ENCODE peak calls at places on chromosome 17, in eight cellular contexts. K is neural progenitor cell; C is skeletal muscle cell; G is fibroblast of lung; D is heart right ventricle; Q is choroid plexus epithelial cell; P is CD8-positive, alpha-beta T cell; X is small intestine. B is an unnamed sample.

GRCh38 chr17:9842057-9842758 is 16.5 kb downstream of the GLP2R start:
- DNase-seq in K (no peak), C (no peak), G (peak; percentile 90), D (peak; percentile 45), Q (peak; percentile 85), P (no peak), X (peak; percentile 7), B (no peak)

GRCh38 chr17:50170662-50171370 is 5.0 kb downstream of the SGCA start:
- DNase-seq in K (no peak), C (no peak), G (no peak), D (no peak), Q (no peak), P (no peak), X (no peak), B (no peak)

GRCh38 chr17:79033741-79034501 is 10.0 kb downstream of the C1QTNF1 start:
- DNase-seq in K (no peak), C (no peak), G (peak; percentile 56), D (peak; percentile 68), Q (peak; percentile 45), P (no peak), X (peak; percentile 37), B (no peak)

GRCh38 chr17:66717680-66718079 is 117.2 kb upstream of the CACNG5 start:
- DNase-seq in K (no peak), C (peak; percentile 30), G (no peak), D (no peak), Q (peak; percentile 39), P (no peak), X (no peak), B (no peak)

GRCh38 chr17:45316271-45317112 is at the start of gene MAP3K14:
- DNase-seq in K (peak; percentile 89), C (no peak), G (peak; percentile 74), D (peak; percentile 80), Q (peak; percentile 74), P (peak; percentile 59), X (peak; percentile 63), B (no peak)

GRCh38 chr17:43020789-43021738 is 1.1 kb downstream of the VAT1 start:
- DNase-seq in K (peak; percentile 64), C (no peak), G (peak; percentile 58), D (peak; percentile 66), Q (peak; percentile 70), P (no peak), X (peak; percentile 37), B (no peak)

GRCh38 chr17:49494937-49495841 is at the start of gene NGFR:
- DNase-seq in K (peak; percentile 90), C (no peak), G (no peak), D (peak; percentile 64), Q (no peak), P (peak; percentile 36), X (no peak), B (no peak)

GRCh38 chr17:28740406-28741357 is 3.1 kb upstream of the TRAF4 start:
- DNase-seq in K (no peak), C (no peak), G (no peak), D (no peak), Q (no peak), P (no peak), X (no peak), B (no peak)

GRCh38 chr17:21160401-21160800 is 33.6 kb downstream of the DHRS7B start:
- DNase-seq in K (no peak), C (no peak), G (no peak), D (no peak), Q (no peak), P (no peak), X (no peak), B (no peak)

GRCh38 chr17:7336240-7337175 is at the start of gene ACAP1:
- DNase-seq in K (no peak), C (no peak), G (no peak), D (no peak), Q (no peak), P (peak; percentile 85), X (peak; percentile 64), B (no peak)
- H3K4me3 ChIP-seq in K (no peak within 1 kb of the TSS), C (no peak within 1 kb of the TSS), G (no peak within 1 kb of the TSS), D (peak within 1 kb of the TSS; percentile 13), Q (no peak within 1 kb of the TSS), P (peak within 1 kb of the TSS; percentile 76), X (peak within 1 kb of the TSS; percentile 51), B (peak within 1 kb of the TSS; percentile 11)

DNA sequence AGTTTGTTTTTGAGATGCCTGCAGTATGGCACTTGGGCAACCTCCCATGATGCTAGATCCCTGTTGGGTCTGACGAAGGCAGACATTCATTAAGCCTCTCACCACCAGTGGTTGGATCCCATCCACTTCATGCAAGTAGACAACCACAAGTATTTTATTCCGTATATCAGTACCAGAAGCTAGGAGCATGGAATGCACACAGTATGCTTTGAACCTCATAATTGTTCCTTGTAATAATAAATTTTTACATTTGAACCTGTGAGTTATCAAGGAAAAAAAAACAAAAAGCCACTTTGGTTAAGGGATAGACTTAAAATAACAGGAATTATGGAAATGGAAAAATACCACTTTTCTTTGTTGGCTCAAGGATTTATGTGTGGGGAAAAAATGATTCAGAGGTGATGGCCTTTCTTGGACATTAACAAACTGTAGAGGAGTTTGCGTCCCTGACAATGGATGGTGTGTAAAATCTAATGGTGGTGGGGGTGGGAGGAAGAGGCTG is 107.1 kb upstream of the KCNJ16 start:
- DNase-seq in K (no peak), C (peak; percentile 81), G (peak; percentile 83), D (no peak), Q (peak; percentile 96), P (no peak), X (no peak), B (peak; percentile 46)
- H3K4me3 ChIP-seq in K (no peak overlapping the region), C (no peak overlapping the region), G (no peak overlapping the region), D (no peak overlapping the region), Q (no peak overlapping the region), P (no peak overlapping the region), X (no peak overlapping the region), B (no peak overlapping the region)

GRCh38 chr17:8062435-8062806 is 23.6 kb downstream of the ALOX15B start:
- DNase-seq in K (no peak), C (no peak), G (peak; percentile 42), D (no peak), Q (peak; percentile 56), P (no peak), X (no peak), B (no peak)

GRCh38 chr17:8063761-8064589 is 23.5 kb downstream of the ALOX12B start:
- DNase-seq in K (no peak), C (no peak), G (no peak), D (no peak), Q (no peak), P (no peak), X (no peak), B (no peak)

GRCh38 chr17:8060274-8060673 is 21.4 kb downstream of the ALOX15B start:
- DNase-seq in K (peak; percentile 90), C (no peak), G (peak; percentile 74), D (no peak), Q (peak; percentile 78), P (peak; percentile 50), X (peak; percentile 83), B (no peak)

GRCh38 chr17:8064590-8065019 is 22.9 kb downstream of the ALOX12B start:
- DNase-seq in K (no peak), C (no peak), G (no peak), D (no peak), Q (no peak), P (no peak), X (no peak), B (no peak)

GRCh38 chr17:8062807-8063483 is 24.1 kb downstream of the ALOX15B start:
- DNase-seq in K (no peak), C (no peak), G (no peak), D (no peak), Q (peak; percentile 13), P (no peak), X (no peak), B (no peak)
- H3K4me3 ChIP-seq in K (peak overlapping the region; percentile 12), C (peak overlapping the region; percentile 15), G (peak overlapping the region; percentile 8), D (no peak overlapping the region), Q (peak overlapping the region; percentile 39), P (no peak overlapping the region), X (no peak overlapping the region), B (no peak overlapping the region)

GRCh38 chr17:3043737-3044365 is 19.6 kb downstream of the OR1D5 start:
- DNase-seq in K (peak; percentile 39), C (no peak), G (no peak), D (no peak), Q (no peak), P (no peak), X (peak; percentile 22), B (no peak)

GRCh38 chr17:3048727-3049471 is 14.5 kb downstream of the OR1D5 start:
- DNase-seq in K (peak; percentile 98), C (peak; percentile 93), G (peak; percentile 98), D (peak; percentile 96), Q (peak; percentile 99), P (peak; percentile 82), X (peak; percentile 96), B (peak; percentile 89)

GRCh38 chr17:3046753-3047152 is 16.7 kb downstream of the OR1D5 start:
- DNase-seq in K (no peak), C (no peak), G (no peak), D (no peak), Q (no peak), P (no peak), X (no peak), B (no peak)

GRCh38 chr17:3049705-3050295 is 13.6 kb downstream of the OR1D5 start:
- DNase-seq in K (no peak), C (no peak), G (no peak), D (no peak), Q (peak; percentile 9), P (no peak), X (no peak), B (no peak)
- H3K4me3 ChIP-seq in K (peak overlapping the region; percentile 71), C (peak overlapping the region; percentile 76), G (peak overlapping the region; percentile 83), D (peak overlapping the region; percentile 83), Q (no peak overlapping the region), P (no peak overlapping the region), X (no peak overlapping the region), B (peak overlapping the region; percentile 61)

DNA sequence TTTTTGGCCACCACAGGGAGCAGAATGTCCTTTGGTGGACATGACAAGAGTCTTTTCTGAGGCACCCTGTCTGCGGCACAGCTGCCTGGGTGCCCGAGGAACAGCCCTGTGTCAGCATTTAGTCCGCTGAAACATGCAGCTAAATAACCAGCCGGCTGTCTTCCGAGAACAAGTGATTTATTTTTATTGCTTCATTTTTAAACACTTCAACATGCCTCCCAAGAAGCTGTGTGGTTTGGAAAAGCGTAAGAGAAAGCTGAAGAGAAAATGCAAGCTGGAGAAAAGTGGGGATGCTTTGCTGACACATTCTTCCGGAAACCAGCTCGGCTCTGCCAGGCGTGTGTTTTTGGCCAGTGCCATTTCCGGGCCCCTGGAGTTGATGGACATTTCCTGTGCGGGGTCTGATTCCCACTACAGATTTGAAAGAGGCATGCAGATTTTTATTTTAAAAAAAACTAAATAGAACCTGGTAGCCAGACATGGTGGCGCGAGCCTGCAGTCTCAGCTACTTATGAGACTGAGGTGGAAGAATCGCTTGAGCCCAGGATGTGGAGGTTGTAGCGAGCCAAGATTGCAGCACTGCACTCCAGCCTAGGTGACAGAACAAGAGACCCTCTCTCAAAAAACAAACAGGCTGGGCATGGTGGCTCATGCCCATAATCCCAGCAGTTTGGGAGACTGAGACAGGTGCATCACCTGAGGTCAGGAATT is 94.8 kb downstream of the SEC14L1 start:
- DNase-seq in K (no peak), C (peak; percentile 70), G (peak; percentile 94), D (no peak), Q (peak; percentile 87), P (no peak), X (no peak), B (peak; percentile 93)
- H3K4me3 ChIP-seq in K (no peak overlapping the region), C (peak overlapping the region; percentile 17), G (peak overlapping the region; percentile 46), D (peak overlapping the region; percentile 42), Q (peak overlapping the region; percentile 44), P (peak overlapping the region; percentile 15), X (no peak overlapping the region), B (peak overlapping the region; percentile 23)

GRCh38 chr17:51441431-51441830 is 181.1 kb downstream of the UTP18 start:
- DNase-seq in K (no peak), C (no peak), G (no peak), D (no peak), Q (no peak), P (no peak), X (no peak), B (no peak)
- H3K4me3 ChIP-seq in K (no peak overlapping the region), C (no peak overlapping the region), G (no peak overlapping the region), D (no peak overlapping the region), Q (no peak overlapping the region), P (no peak overlapping the region), X (no peak overlapping the region), B (no peak overlapping the region)

GRCh38 chr17:76356803-76357456 is 3.2 kb upstream of the PRPSAP1 start:
- DNase-seq in K (no peak), C (no peak), G (no peak), D (no peak), Q (no peak), P (no peak), X (no peak), B (no peak)
- H3K4me3 ChIP-seq in K (no peak overlapping the region), C (no peak overlapping the region), G (no peak overlapping the region), D (no peak overlapping the region), Q (no peak overlapping the region), P (no peak overlapping the region), X (no peak overlapping the region), B (no peak overlapping the region)

B was measured in HFF-Myc.